ENCODE peak calls at places on chromosomes 5 and 9, in four cellular contexts. Y, G, O and S are unnamed samples.

GRCh38 chr5:151656311-151656710 is 30.4 kb downstream of the SPARC start:
- DNase-seq in Y (no peak), G (no peak), O (no peak), S (no peak)

GRCh38 chr5:129771058-129771838 is 23.4 kb downstream of the MINAR2 start:
- DNase-seq in Y (peak), G (no peak), O (peak), S (peak)

GRCh38 chr5:154273028-154273617 is 82.6 kb downstream of the GALNT10 start:
- DNase-seq in Y (peak), G (no peak), O (peak), S (peak)

GRCh38 chr5:10501554-10502075 is 59.9 kb downstream of the ROPN1L start:
- DNase-seq in Y (no peak), G (no peak), O (no peak), S (no peak)

GRCh38 chr9:122190597-122191381 is 31.1 kb downstream of the MORN5 start:
- DNase-seq in Y (no peak), G (no peak), O (peak), S (no peak)

GRCh38 chr5:74540582-74540981 is 99.9 kb downstream of the ENC1 start:
- DNase-seq in Y (no peak), G (no peak), O (no peak), S (no peak)

GRCh38 chr9:112970939-112971338 is 41.1 kb downstream of the ZNF883 start:
- DNase-seq in Y (no peak), G (no peak), O (no peak), S (no peak)

GRCh38 chr5:109167586-109167985 is 242.2 kb downstream of the PJA2 start:
- DNase-seq in Y (no peak), G (no peak), O (no peak), S (no peak)

GRCh38 chr5:57117601-57118000 is 56.3 kb upstream of the GPBP1 start:
- DNase-seq in Y (no peak), G (no peak), O (no peak), S (no peak)

GRCh38 chr5:132193165-132193694 is 34.4 kb downstream of the P4HA2 start:
- DNase-seq in Y (no peak), G (no peak), O (no peak), S (no peak)

GRCh38 chr9:133522073-133522910 is 2.5 kb downstream of the MYMK start:
- DNase-seq in Y (no peak), G (no peak), O (no peak), S (no peak)

GRCh38 chr5:855771-856530 is 5.2 kb upstream of the ZDHHC11 start:
- DNase-seq in Y (no peak), G (no peak), O (no peak), S (no peak)

GRCh38 chr5:113514263-113514590 is 733 bp downstream of the YTHDC2 start:
- DNase-seq in Y (no peak), G (no peak), O (no peak), S (no peak)

GRCh38 chr5:51279983-51280382 is 103.3 kb upstream of the ISL1 start:
- DNase-seq in Y (peak), G (no peak), O (no peak), S (peak)

GRCh38 chr5:165894916-165895315 is 2389.5 kb downstream of the MAT2B start:
- DNase-seq in Y (no peak), G (no peak), O (no peak), S (no peak)

GRCh38 chr5:41843456-41844112 is 26.6 kb downstream of the OXCT1 start:
- DNase-seq in Y (peak), G (peak), O (peak), S (peak)

GRCh38 chr9:21684831-21685362 is 117.5 kb upstream of the MTAP start:
- DNase-seq in Y (peak), G (no peak), O (peak), S (no peak)

GRCh38 chr9:118059520-118060278 is 355.5 kb downstream of the TLR4 start:
- DNase-seq in Y (no peak), G (no peak), O (no peak), S (peak)

GRCh38 chr9:74696520-74696919 is 191.2 kb downstream of the TRPM6 start:
- DNase-seq in Y (no peak), G (no peak), O (no peak), S (no peak)

GRCh38 chr5:170389250-170389902 is at the start of gene KCNMB1:
- DNase-seq in Y (no peak), G (peak), O (no peak), S (no peak)

GRCh38 chr5:52419357-52419756 is 368.4 kb upstream of the ITGA1 start:
- DNase-seq in Y (no peak), G (no peak), O (no peak), S (no peak)

GRCh38 chr9:134335095-134335489 is 8.8 kb downstream of the RXRA start:
- DNase-seq in Y (no peak), G (no peak), O (peak), S (no peak)

GRCh38 chr9:123046796-123047195 is 13.3 kb downstream of the GPR21 start:
- DNase-seq in Y (no peak), G (no peak), O (no peak), S (no peak)

GRCh38 chr5:173454764-173455598 is 126.8 kb upstream of the STC2 start:
- DNase-seq in Y (no peak), G (peak), O (peak), S (no peak)

GRCh38 chr9:109498195-109499060 is at the start of gene PTPN3:
- DNase-seq in Y (peak), G (no peak), O (no peak), S (peak)

GRCh38 chr5:131193106-131193505 is 22.4 kb downstream of the LYRM7 start:
- DNase-seq in Y (no peak), G (no peak), O (peak), S (no peak)

GRCh38 chr9:696332-697090 is 145.0 kb upstream of the DMRT1 start:
- DNase-seq in Y (peak), G (peak), O (peak), S (peak)
- TF ChIP-seq CTCF in Y (no peak), G (no peak), O (peak), S (no peak)

DNA sequence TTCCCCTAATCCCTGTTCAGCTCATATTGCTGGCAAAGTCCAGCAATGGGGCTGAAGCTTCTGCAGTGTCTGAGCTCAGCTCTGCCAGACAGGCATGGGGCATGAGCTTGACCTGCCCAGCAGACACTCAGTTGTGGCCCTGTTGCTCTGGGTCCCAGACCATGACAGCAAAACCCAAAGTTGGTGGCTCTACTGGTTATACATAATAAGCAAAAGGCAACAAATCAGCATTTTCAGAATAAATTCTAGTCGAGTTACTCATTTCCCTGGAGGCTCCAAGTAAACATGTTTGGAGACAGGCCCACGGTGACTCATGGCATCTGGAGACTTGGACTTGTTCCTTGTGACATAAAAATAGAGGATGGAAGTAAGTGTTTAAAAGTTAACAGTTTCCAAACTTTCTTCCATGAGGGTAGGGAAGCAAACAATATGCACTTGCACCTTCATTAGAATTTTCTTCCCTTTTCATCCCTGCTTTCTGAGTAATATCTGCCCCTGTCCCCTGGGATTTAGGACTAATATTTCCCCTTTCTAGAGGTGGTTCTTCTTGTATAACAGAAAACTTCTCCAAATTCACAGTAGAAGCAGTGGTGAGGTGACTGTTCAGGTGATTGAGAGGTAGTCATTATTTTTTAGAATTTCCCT is 60.1 kb upstream of the SLC2A8 start:
- DNase-seq in Y (peak), G (peak), O (peak), S (peak)
- TF ChIP-seq POLR2A in Y (no peak), G (no peak), O (no peak), S (no peak)

DNA sequence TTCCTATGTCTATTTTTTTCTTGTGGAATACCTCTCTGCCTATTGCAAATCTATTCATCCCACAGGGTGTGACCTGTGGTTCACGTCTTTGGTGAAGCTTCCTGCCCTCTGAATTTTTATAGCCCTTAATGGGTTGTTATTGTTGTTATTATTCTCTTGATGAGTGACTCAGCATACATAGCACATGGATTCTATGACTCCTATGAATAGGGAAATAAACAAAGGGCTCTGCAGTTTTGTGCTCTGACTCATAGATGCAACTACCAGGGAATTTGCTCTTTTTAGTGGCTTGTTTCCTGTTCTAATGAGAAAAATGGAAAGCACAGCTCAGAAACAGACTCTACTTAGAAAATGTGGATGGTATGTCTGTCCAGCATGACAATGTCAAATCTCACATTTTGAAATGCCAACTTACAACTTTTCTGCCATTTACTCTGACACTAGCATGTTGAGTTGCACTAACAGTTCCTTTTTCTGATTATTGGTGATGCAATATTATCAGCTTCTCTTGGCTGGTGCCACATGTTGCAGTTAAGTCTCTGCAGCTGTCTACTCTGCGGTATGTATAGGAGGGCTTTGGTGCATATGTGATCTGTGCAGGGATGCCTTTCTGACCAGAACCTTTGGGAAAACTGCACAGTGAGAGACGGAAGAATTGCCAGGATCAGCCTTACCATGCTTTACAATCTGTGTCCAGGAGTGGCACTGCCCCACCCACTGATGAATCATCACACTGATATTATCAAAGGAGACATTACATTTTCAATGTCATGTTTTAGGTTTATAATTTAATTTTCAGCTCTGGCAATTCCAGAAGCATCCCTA is 996.4 kb upstream of the WWC1 start:
- DNase-seq in Y (no peak), G (no peak), O (peak), S (no peak)
- H3K27ac ChIP-seq in Y (no peak), G (no peak), O (peak), S (no peak)

GRCh38 chr9:124419832-124420489 is 4.7 kb upstream of the PSMB7 start:
- DNase-seq in Y (no peak), G (no peak), O (no peak), S (no peak)

GRCh38 chr9:124414612-124415011 is 630 bp downstream of the PSMB7 start:
- DNase-seq in Y (no peak), G (no peak), O (no peak), S (no peak)

GRCh38 chr9:124415102-124415851 is at the start of gene PSMB7:
- DNase-seq in Y (peak), G (peak), O (peak), S (peak)

GRCh38 chr9:124412228-124412575 is 3.0 kb downstream of the PSMB7 start:
- DNase-seq in Y (no peak), G (no peak), O (no peak), S (no peak)

GRCh38 chr9:124415852-124416484 is 726 bp upstream of the PSMB7 start:
- DNase-seq in Y (no peak), G (no peak), O (no peak), S (peak)
- TF ChIP-seq CTCF in Y (no peak), G (no peak), O (no peak), S (no peak)

GRCh38 chr5:150500328-150500841 is 7.5 kb upstream of the NDST1 start:
- DNase-seq in Y (peak), G (no peak), O (no peak), S (no peak)
- TF ChIP-seq POLR2A in Y (no peak), G (no peak), O (no peak), S (no peak)

GRCh38 chr9:77848428-77848827 is 183.2 kb downstream of the GNAQ start:
- DNase-seq in Y (no peak), G (no peak), O (no peak), S (no peak)
- H3K27ac ChIP-seq in Y (peak), G (peak), O (peak), S (peak)

DNA sequence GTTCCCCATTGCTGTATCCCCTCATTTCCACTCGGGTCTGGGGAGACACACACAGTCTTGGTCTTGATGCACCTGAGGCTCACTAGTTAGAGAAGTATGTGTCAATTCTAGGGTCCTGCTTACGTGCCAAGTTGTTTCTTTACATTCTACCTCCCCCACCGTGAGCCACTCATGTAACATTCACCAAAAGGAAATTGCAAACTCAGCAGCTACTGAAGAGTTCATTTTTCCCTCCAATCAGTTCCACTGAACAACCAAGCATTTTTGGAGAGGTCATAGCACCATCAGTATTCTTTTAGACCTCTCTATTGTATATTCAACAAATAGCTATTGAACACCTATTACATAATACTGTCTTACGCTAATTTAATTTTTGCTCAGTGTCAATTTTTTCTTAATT is 281.1 kb downstream of the SH3GL2 start:
- DNase-seq in Y (no peak), G (no peak), O (no peak), S (no peak)
- TF ChIP-seq CTCF in Y (no peak), G (no peak), O (no peak), S (no peak)

GRCh38 chr5:72955768-72956323 is at the start of gene FCHO2:
- DNase-seq in Y (peak), G (peak), O (peak), S (peak)
- TF ChIP-seq POLR2A in Y (peak), G (peak), O (peak), S (peak)